ENCODE peak calls at places on chromosomes 12 and 14, in seven cellular contexts. C is mesenchymal stem cell, M is H1, L is mesendoderm, X is H9, Z is neuronal stem cell, J is trophoblast cell. B is an unnamed sample.

GRCh38 chr14:37668646-37669045 is 73.2 kb downstream of the TTC6 start:
- DNase-seq in C (peak; percentile 93), M (no peak), L (no peak), X (no peak), Z (no peak), J (peak; percentile 38), B (peak; percentile 84)

GRCh38 chr12:114054982-114055381 is 88.9 kb upstream of the RBM19 start:
- DNase-seq in C (no peak), M (no peak), L (no peak), X (no peak), Z (no peak), J (no peak), B (no peak)

GRCh38 chr12:6187948-6188793 is 12.0 kb upstream of the CD9 start:
- DNase-seq in C (no peak), M (no peak), L (no peak), X (no peak), Z (no peak), J (no peak), B (no peak)

GRCh38 chr12:71607494-71608330 is 55.9 kb downstream of the ZFC3H1 start:
- DNase-seq in C (no peak), M (no peak), L (no peak), X (no peak), Z (no peak), J (no peak), B (no peak)

GRCh38 chr14:24398298-24398942 is 383 bp upstream of the NYNRIN start:
- DNase-seq in C (no peak), M (no peak), L (peak; percentile 63), X (peak; percentile 70), Z (peak; percentile 42), J (no peak), B (no peak)

GRCh38 chr14:33737446-33737845 is 213.4 kb downstream of the EGLN3 start:
- DNase-seq in C (peak; percentile 76), M (no peak), L (no peak), X (no peak), Z (no peak), J (no peak), B (no peak)

GRCh38 chr14:71536927-71537772 is 395.1 kb upstream of the RGS6 start:
- DNase-seq in C (no peak), M (no peak), L (peak; percentile 58), X (no peak), Z (no peak), J (no peak), B (no peak)

GRCh38 chr14:99633913-99634312 is 11.0 kb upstream of the HHIPL1 start:
- DNase-seq in C (no peak), M (no peak), L (no peak), X (no peak), Z (no peak), J (no peak), B (no peak)

GRCh38 chr14:59428581-59429012 is 36.6 kb downstream of the GPR135 start:
- DNase-seq in C (peak; percentile 80), M (no peak), L (no peak), X (no peak), Z (no peak), J (no peak), B (peak; percentile 83)

GRCh38 chr14:69475194-69475818 is 9.2 kb upstream of the PLEKHD1 start:
- DNase-seq in C (peak; percentile 17), M (no peak), L (peak; percentile 39), X (no peak), Z (no peak), J (peak; percentile 44), B (peak; percentile 7)

GRCh38 chr12:130044991-130045621 is 117.2 kb upstream of the FZD10 start:
- DNase-seq in C (no peak), M (no peak), L (peak; percentile 82), X (peak; percentile 78), Z (peak; percentile 36), J (no peak), B (no peak)

GRCh38 chr12:98743362-98743953 is 98.4 kb downstream of the APAF1 start:
- DNase-seq in C (peak; percentile 33), M (no peak), L (peak; percentile 51), X (peak; percentile 62), Z (no peak), J (peak; percentile 30), B (peak; percentile 22)

GRCh38 chr12:82099216-82099615 is 259.0 kb downstream of the CCDC59 start:
- DNase-seq in C (no peak), M (no peak), L (no peak), X (no peak), Z (no peak), J (no peak), B (no peak)

GRCh38 chr14:65472189-65472588 is 59.7 kb downstream of the FUT8 start:
- DNase-seq in C (no peak), M (no peak), L (peak; percentile 59), X (peak; percentile 38), Z (no peak), J (no peak), B (no peak)

GRCh38 chr14:91727121-91727520 is 4.8 kb downstream of the CATSPERB start:
- DNase-seq in C (no peak), M (no peak), L (no peak), X (no peak), Z (no peak), J (no peak), B (no peak)

GRCh38 chr12:97275261-97276197 is 187.1 kb upstream of the RMST start:
- DNase-seq in C (no peak), M (no peak), L (no peak), X (peak; percentile 39), Z (peak; percentile 92), J (no peak), B (no peak)

GRCh38 chr12:75444444-75445136 is 36.0 kb upstream of the GLIPR1 start:
- DNase-seq in C (peak; percentile 45), M (no peak), L (no peak), X (no peak), Z (no peak), J (peak; percentile 38), B (peak; percentile 73)

GRCh38 chr12:41190360-41190759 is 2.2 kb downstream of the PDZRN4 start:
- DNase-seq in C (peak; percentile 36), M (no peak), L (peak; percentile 37), X (peak; percentile 32), Z (no peak), J (peak; percentile 14), B (no peak)

GRCh38 chr12:6536894-6537579 is 2.7 kb downstream of the GAPDH start:
- DNase-seq in C (peak; percentile 33), M (no peak), L (peak; percentile 8), X (peak; percentile 40), Z (no peak), J (no peak), B (no peak)

GRCh38 chr12:93376436-93377251 is 1.1 kb upstream of the NUDT4 start:
- DNase-seq in C (peak; percentile 57), M (no peak), L (peak; percentile 75), X (peak; percentile 78), Z (peak; percentile 62), J (peak; percentile 12), B (peak; percentile 60)

GRCh38 chr12:52082668-52082987 is 3.1 kb downstream of the SMIM41 start:
- DNase-seq in C (no peak), M (no peak), L (no peak), X (no peak), Z (no peak), J (no peak), B (no peak)
- H3K23ac ChIP-seq in C (no peak overlapping the region), M (no peak overlapping the region), L (no peak overlapping the region), X (no peak overlapping the region), Z (peak overlapping the region; percentile 62), J (no peak overlapping the region), B (peak overlapping the region; percentile 8)

DNA sequence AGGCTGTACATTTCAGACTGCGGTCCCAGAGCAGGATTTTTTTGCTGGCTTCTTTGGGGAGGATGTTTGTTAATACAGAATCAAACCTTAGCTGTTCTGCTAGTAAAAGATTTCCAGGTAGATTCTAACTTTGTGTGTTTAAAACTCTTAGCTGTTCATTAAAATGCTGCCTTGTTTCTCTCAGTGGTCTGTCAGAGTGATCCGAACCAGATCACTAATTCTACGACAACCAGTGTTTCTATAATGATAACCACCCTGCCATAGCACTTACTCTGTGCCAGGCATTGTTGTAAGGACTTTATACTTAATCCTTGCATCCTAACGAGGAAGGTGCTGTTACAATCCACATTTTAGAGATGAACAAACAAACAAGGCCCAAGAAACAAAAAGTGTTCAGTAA is 217.3 kb downstream of the CHST11 start:
- DNase-seq in C (no peak), M (no peak), L (no peak), X (no peak), Z (no peak), J (no peak), B (no peak)
- H3K23ac ChIP-seq in C (no peak overlapping the region), M (no peak overlapping the region), L (no peak overlapping the region), X (no peak overlapping the region), Z (no peak overlapping the region), J (no peak overlapping the region), B (no peak overlapping the region)

GRCh38 chr14:55416866-55417265 is 5.2 kb upstream of the ATG14 start:
- DNase-seq in C (peak; percentile 18), M (no peak), L (peak; percentile 49), X (peak; percentile 45), Z (peak; percentile 18), J (peak; percentile 42), B (no peak)
- H3K23ac ChIP-seq in C (no peak overlapping the region), M (no peak overlapping the region), L (no peak overlapping the region), X (no peak overlapping the region), Z (no peak overlapping the region), J (no peak overlapping the region), B (no peak overlapping the region)

GRCh38 chr12:96132819-96133218 is 61.4 kb upstream of the ELK3 start:
- DNase-seq in C (no peak), M (no peak), L (peak; percentile 46), X (no peak), Z (no peak), J (peak; percentile 8), B (no peak)
- H3K23ac ChIP-seq in C (no peak overlapping the region), M (no peak overlapping the region), L (no peak overlapping the region), X (no peak overlapping the region), Z (no peak overlapping the region), J (no peak overlapping the region), B (no peak overlapping the region)

GRCh38 chr12:64658892-64659481 is 48.7 kb downstream of the RASSF3 start:
- DNase-seq in C (no peak), M (no peak), L (no peak), X (no peak), Z (no peak), J (no peak), B (no peak)
- H3K23ac ChIP-seq in C (no peak overlapping the region), M (no peak overlapping the region), L (no peak overlapping the region), X (no peak overlapping the region), Z (no peak overlapping the region), J (no peak overlapping the region), B (peak overlapping the region; percentile 3)

GRCh38 chr14:94121485-94121884 is 7.9 kb downstream of the IFI27L2 start:
- DNase-seq in C (no peak), M (no peak), L (no peak), X (no peak), Z (no peak), J (no peak), B (no peak)
- H3K23ac ChIP-seq in C (no peak overlapping the region), M (no peak overlapping the region), L (no peak overlapping the region), X (no peak overlapping the region), Z (no peak overlapping the region), J (no peak overlapping the region), B (peak overlapping the region; percentile 36)

DNA sequence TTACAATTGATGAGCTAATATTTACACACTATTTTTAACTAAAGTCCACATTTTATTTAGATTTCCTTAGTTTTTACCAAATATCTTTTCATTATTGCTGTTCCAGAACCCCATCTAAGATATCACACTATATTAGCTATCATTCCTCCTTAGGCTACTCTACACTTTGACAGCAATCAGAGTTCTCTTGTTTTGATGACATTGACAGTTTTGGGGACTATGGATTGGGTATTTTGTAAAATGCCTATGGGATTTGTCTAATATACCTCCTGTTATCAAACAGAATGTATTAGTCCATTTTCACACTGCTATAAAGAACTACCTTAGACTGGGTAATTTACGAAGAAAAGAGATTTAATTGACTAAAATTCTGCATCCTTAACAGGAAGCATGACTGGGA is 489.1 kb downstream of the FOXG1 start:
- DNase-seq in C (no peak), M (no peak), L (no peak), X (no peak), Z (no peak), J (no peak), B (no peak)
- H3K23ac ChIP-seq in C (no peak overlapping the region), M (no peak overlapping the region), L (no peak overlapping the region), X (no peak overlapping the region), Z (no peak overlapping the region), J (no peak overlapping the region), B (no peak overlapping the region)

B was measured in IMR-90.